ENCODE peak calls at places on chromosomes 13 and 19, in four cellular contexts. One of them, this sample, is unnamed.
A peak's percentile ranks its signal among the peaks of the same experiment; 100 is the strongest.

GRCh38 chr13:79724348-79725103 is 243.6 kb downstream of the NDFIP2 start:
- DNase-seq in GM12878: no peak
- DNase-seq in GM12891: no peak
- DNase-seq in K562: no peak
- DNase-seq in this sample: no peak

GRCh38 chr19:47444388-47444821 is 25.1 kb upstream of the MEIS3 start:
- DNase-seq in K562: peak; percentile 71
- DNase-seq in GM12878: no peak
- DNase-seq in GM12891: no peak
- DNase-seq in this sample: no peak

GRCh38 chr19:56839665-56840451 is 668 bp downstream of the PEG3 start:
- DNase-seq in GM12891: no peak
- DNase-seq in K562: no peak
- DNase-seq in GM12878: no peak
- DNase-seq in this sample: peak; percentile 80

GRCh38 chr19:58350871-58351557 is 2.3 kb downstream of the A1BG start:
- DNase-seq in K562: no peak
- DNase-seq in GM12891: no peak
- DNase-seq in GM12878: no peak
- DNase-seq in this sample: no peak

GRCh38 chr19:3818918-3819317 is 32.7 kb upstream of the MATK start:
- DNase-seq in GM12878: no peak
- DNase-seq in K562: no peak
- DNase-seq in GM12891: no peak
- DNase-seq in this sample: no peak

GRCh38 chr13:102198418-102199322 is 203.2 kb downstream of the FGF14 start:
- DNase-seq in GM12878: no peak
- DNase-seq in K562: no peak
- DNase-seq in GM12891: no peak
- DNase-seq in this sample: no peak

GRCh38 chr13:25469179-25469545 is 97.4 kb downstream of the ATP8A2 start:
- DNase-seq in K562: no peak
- DNase-seq in GM12878: no peak
- DNase-seq in GM12891: no peak
- DNase-seq in this sample: no peak

GRCh38 chr13:67554746-67555452 is 324.8 kb upstream of the PCDH9 start:
- DNase-seq in GM12891: no peak
- DNase-seq in GM12878: no peak
- DNase-seq in K562: no peak
- DNase-seq in this sample: no peak

GRCh38 chr13:38819596-38819995 is 132.7 kb downstream of the FREM2 start:
- DNase-seq in K562: no peak
- DNase-seq in GM12878: no peak
- DNase-seq in GM12891: no peak
- DNase-seq in this sample: no peak

GRCh38 chr13:99281811-99282263 is 23.7 kb upstream of the GPR18 start:
- DNase-seq in K562: no peak
- DNase-seq in GM12878: no peak
- DNase-seq in GM12891: no peak
- DNase-seq in this sample: peak; percentile 96

GRCh38 chr19:10552596-10553053 is 8.9 kb downstream of the ATG4D start:
- DNase-seq in K562: peak; percentile 74
- DNase-seq in GM12878: no peak
- DNase-seq in GM12891: no peak
- DNase-seq in this sample: no peak

GRCh38 chr19:16527971-16528521 is 14.2 kb downstream of the CHERP start:
- DNase-seq in GM12878: no peak
- DNase-seq in K562: peak; percentile 36
- DNase-seq in GM12891: no peak
- DNase-seq in this sample: peak; percentile 30

GRCh38 chr19:29831041-29831548 is 19.3 kb downstream of the CCNE1 start:
- DNase-seq in GM12878: no peak
- DNase-seq in GM12891: no peak
- DNase-seq in K562: no peak
- DNase-seq in this sample: no peak

GRCh38 chr19:37932985-37933953 is 26.3 kb downstream of the SIPA1L3 start:
- DNase-seq in GM12891: no peak
- DNase-seq in K562: no peak
- DNase-seq in GM12878: no peak
- DNase-seq in this sample: peak; percentile 61

GRCh38 chr19:6402834-6403608 is 10.1 kb upstream of the GTF2F1 start:
- DNase-seq in GM12878: no peak
- DNase-seq in K562: peak; percentile 4
- DNase-seq in GM12891: no peak
- DNase-seq in this sample: no peak

GRCh38 chr19:38318595-38319142 is 976 bp upstream of the KCNK6 start:
- DNase-seq in K562: no peak
- DNase-seq in GM12891: no peak
- DNase-seq in GM12878: no peak
- DNase-seq in this sample: no peak

GRCh38 chr19:33390908-33391630 is 17.6 kb downstream of the CEBPG start:
- DNase-seq in GM12891: peak; percentile 12
- DNase-seq in K562: no peak
- DNase-seq in GM12878: no peak
- DNase-seq in this sample: no peak

GRCh38 chr13:30429721-30430694 is 7.7 kb downstream of the UBE2L5 start:
- DNase-seq in GM12891: no peak
- DNase-seq in GM12878: peak; percentile 59
- DNase-seq in K562: peak; percentile 20
- DNase-seq in this sample: no peak

GRCh38 chr13:99269627-99270252 is 11.6 kb upstream of the GPR18 start:
- DNase-seq in GM12878: no peak
- DNase-seq in GM12891: no peak
- DNase-seq in K562: peak; percentile 23
- DNase-seq in this sample: peak; percentile 75

GRCh38 chr19:21484631-21485030 is 20.8 kb upstream of the ZNF429 start:
- DNase-seq in GM12891: no peak
- DNase-seq in K562: no peak
- DNase-seq in GM12878: no peak
- DNase-seq in this sample: no peak

GRCh38 chr13:32212420-32212819 is 102.7 kb downstream of the ZAR1L start:
- DNase-seq in GM12878: no peak
- DNase-seq in K562: no peak
- DNase-seq in GM12891: no peak
- DNase-seq in this sample: no peak

GRCh38 chr19:29533578-29534544 is 8.1 kb downstream of the VSTM2B start:
- DNase-seq in GM12891: no peak
- DNase-seq in GM12878: no peak
- DNase-seq in K562: no peak
- DNase-seq in this sample: no peak

GRCh38 chr19:17061691-17062090 is 13.6 kb downstream of the HAUS8 start:
- DNase-seq in GM12891: no peak
- DNase-seq in GM12878: no peak
- DNase-seq in K562: no peak
- DNase-seq in this sample: no peak

GRCh38 chr13:106156468-106156867 is 379.0 kb downstream of the EFNB2 start:
- DNase-seq in GM12891: no peak
- DNase-seq in K562: no peak
- DNase-seq in GM12878: no peak
- DNase-seq in this sample: no peak

GRCh38 chr13:26664286-26664685 is 96.3 kb downstream of the GPR12 start:
- DNase-seq in GM12891: no peak
- DNase-seq in K562: no peak
- DNase-seq in GM12878: no peak
- DNase-seq in this sample: no peak

GRCh38 chr13:41622545-41623429 is 165.4 kb downstream of the RGCC start:
- DNase-seq in GM12878: no peak
- DNase-seq in K562: no peak
- DNase-seq in GM12891: no peak
- DNase-seq in this sample: no peak

GRCh38 chr19:10975374-10976036 is 14.7 kb downstream of the SMARCA4 start:
- DNase-seq in K562: no peak
- DNase-seq in GM12891: no peak
- DNase-seq in GM12878: no peak
- DNase-seq in this sample: no peak

GRCh38 chr19:15995536-15995935 is 46.7 kb downstream of the OR10H4 start:
- DNase-seq in GM12878: no peak
- DNase-seq in GM12891: no peak
- DNase-seq in K562: no peak
- DNase-seq in this sample: no peak

GRCh38 chr13:58883405-58883804 is 1251.9 kb downstream of the PCDH17 start:
- DNase-seq in K562: no peak
- DNase-seq in GM12891: no peak
- DNase-seq in GM12878: no peak
- DNase-seq in this sample: no peak

GRCh38 chr19:10516671-10517286 is 468 bp downstream of the S1PR5 start:
- DNase-seq in GM12878: no peak
- DNase-seq in GM12891: no peak
- DNase-seq in K562: no peak
- DNase-seq in this sample: no peak

GRCh38 chr13:100541882-100542545 is 46.6 kb downstream of the GGACT start:
- DNase-seq in GM12878: no peak
- DNase-seq in K562: no peak
- DNase-seq in GM12891: no peak
- DNase-seq in this sample: no peak
- TF ChIP-seq POLR2AphosphoS5 in GM12878: no peak
- TF ChIP-seq POLR2AphosphoS5 in K562: no peak
- TF ChIP-seq POLR2AphosphoS5 in GM12891: no peak
- TF ChIP-seq POLR2AphosphoS5 in this sample: no peak

GRCh38 chr13:112828082-112828699 is 138.4 kb downstream of the ATP11A start:
- DNase-seq in GM12878: no peak
- DNase-seq in K562: no peak
- DNase-seq in GM12891: no peak
- DNase-seq in this sample: no peak

GRCh38 chr13:112831196-112831595 is 137.8 kb upstream of the MCF2L start:
- DNase-seq in K562: no peak
- DNase-seq in GM12878: no peak
- DNase-seq in GM12891: no peak
- DNase-seq in this sample: no peak

GRCh38 chr13:112825875-112826274 is 136.0 kb downstream of the ATP11A start:
- DNase-seq in GM12891: no peak
- DNase-seq in K562: no peak
- DNase-seq in GM12878: no peak
- DNase-seq in this sample: no peak

GRCh38 chr13:112826565-112826964 is 136.7 kb downstream of the ATP11A start:
- DNase-seq in K562: no peak
- DNase-seq in GM12878: no peak
- DNase-seq in GM12891: no peak
- DNase-seq in this sample: no peak

DNA sequence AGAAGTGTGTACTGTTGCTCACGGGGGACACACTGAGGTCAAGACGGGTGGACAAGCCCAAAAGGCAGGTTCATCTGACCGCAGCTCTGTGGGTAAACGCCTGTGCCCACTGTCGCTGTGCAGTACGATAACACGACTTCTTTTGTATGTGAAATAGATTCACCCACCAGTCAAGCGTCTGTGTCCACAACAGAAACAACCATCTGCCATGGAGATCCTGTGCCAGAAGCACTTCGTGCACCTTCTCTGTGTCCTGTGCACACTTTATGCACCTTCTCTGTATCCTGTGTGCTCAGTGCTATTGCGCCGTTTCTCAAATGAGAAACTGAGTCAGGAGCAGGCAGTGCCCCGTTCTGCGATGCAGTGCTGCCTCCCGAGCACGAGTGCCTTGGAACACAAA is 138.9 kb downstream of the ATP11A start:
- DNase-seq in GM12878: no peak
- DNase-seq in GM12891: no peak
- DNase-seq in K562: no peak
- DNase-seq in this sample: no peak
- TF ChIP-seq SPI1 in GM12878: no peak
- TF ChIP-seq SPI1 in GM12891: no peak
- TF ChIP-seq SPI1 in K562: no peak
- TF ChIP-seq SPI1 in this sample: no peak

DNA sequence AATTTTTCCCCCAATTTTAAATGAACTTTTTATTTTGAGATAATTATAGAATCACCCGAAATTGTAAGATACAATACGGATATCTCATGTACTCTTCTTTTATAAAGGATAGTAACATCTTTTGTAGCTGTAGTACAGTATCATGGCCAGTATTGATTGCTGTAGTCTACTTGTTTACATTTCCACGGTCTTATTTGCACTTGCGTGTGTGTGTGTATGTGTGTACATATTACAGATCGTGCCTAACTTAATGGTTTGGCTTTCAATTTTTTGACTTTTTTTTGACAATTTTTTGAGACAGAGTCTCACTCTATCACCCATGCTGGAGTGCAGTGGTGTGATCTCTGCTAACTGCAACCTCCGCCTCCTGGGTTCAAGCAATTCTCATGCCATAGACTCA is 6.7 kb downstream of the PAN3 start:
- DNase-seq in GM12878: no peak
- DNase-seq in K562: no peak
- DNase-seq in GM12891: no peak
- DNase-seq in this sample: no peak
- TF ChIP-seq POLR2AphosphoS5 in GM12878: no peak
- TF ChIP-seq POLR2AphosphoS5 in K562: no peak
- TF ChIP-seq POLR2AphosphoS5 in GM12891: no peak
- TF ChIP-seq POLR2AphosphoS5 in this sample: no peak

GRCh38 chr19:44806271-44806670 is 2.6 kb upstream of the BCAM start:
- DNase-seq in GM12878: no peak
- DNase-seq in GM12891: no peak
- DNase-seq in K562: no peak
- DNase-seq in this sample: no peak

GRCh38 chr19:44809856-44810554 is 1.1 kb downstream of the BCAM start:
- DNase-seq in GM12878: no peak
- DNase-seq in GM12891: no peak
- DNase-seq in K562: no peak
- DNase-seq in this sample: no peak

GRCh38 chr19:44807652-44808462 is 1.0 kb upstream of the BCAM start:
- DNase-seq in GM12891: no peak
- DNase-seq in GM12878: no peak
- DNase-seq in K562: peak; percentile 78
- DNase-seq in this sample: no peak

GRCh38 chr19:44808463-44809371 is at the start of gene BCAM:
- DNase-seq in GM12891: no peak
- DNase-seq in K562: peak; percentile 98
- DNase-seq in GM12878: no peak
- DNase-seq in this sample: no peak

DNA sequence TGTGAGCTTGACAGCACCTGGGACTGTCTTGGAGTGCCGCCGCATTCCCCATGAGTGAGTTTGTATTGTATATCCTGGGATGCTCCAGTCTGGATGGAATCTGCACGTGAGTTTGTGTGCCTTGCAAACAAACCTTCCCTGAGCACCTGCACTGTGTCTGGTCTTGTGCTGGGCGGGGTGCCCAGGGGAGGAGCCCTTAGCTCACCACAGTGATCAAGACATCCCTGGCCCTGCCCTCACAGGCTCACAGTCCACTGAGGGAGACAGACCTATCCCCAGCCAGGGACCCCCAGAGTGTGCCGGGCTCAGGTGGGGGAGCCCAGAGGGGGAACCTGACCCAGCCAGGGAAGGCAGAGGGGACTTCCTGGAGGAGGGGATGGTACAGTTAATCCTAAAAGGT is 1.7 kb upstream of the BCAM start:
- DNase-seq in GM12878: no peak
- DNase-seq in K562: peak; percentile 10
- DNase-seq in GM12891: no peak
- DNase-seq in this sample: no peak
- TF ChIP-seq SPI1 in GM12878: no peak
- TF ChIP-seq SPI1 in K562: no peak
- TF ChIP-seq SPI1 in GM12891: no peak
- TF ChIP-seq SPI1 in this sample: no peak

This sample was measured in HL-60.